ENCODE peak calls at places on chromosomes 3 and 15, in four cellular contexts. N is glomerular endothelial cell, B is HepG2, C is vagina. P is an unnamed sample.

GRCh38 chr15:72382146-72382545 is 6.3 kb upstream of the HEXA start:
- DNase-seq in N (no peak), B (peak), C (no peak), P (peak)

GRCh38 chr15:50702762-50703334 is 16.3 kb upstream of the TRPM7 start:
- DNase-seq in N (no peak), B (no peak), C (no peak), P (no peak)

GRCh38 chr3:98885851-98886250 is 15.6 kb downstream of the DCBLD2 start:
- DNase-seq in N (no peak), B (no peak), C (no peak), P (no peak)

GRCh38 chr3:73490453-73491311 is 134.1 kb downstream of the PDZRN3 start:
- DNase-seq in N (no peak), B (peak), C (peak), P (peak)

GRCh38 chr3:195182470-195182795 is 88.5 kb downstream of the XXYLT1 start:
- DNase-seq in N (no peak), B (no peak), C (no peak), P (no peak)

GRCh38 chr15:100943074-100943473 is 23.9 kb downstream of the LRRK1 start:
- DNase-seq in N (no peak), B (no peak), C (no peak), P (no peak)

GRCh38 chr15:40684381-40684780 is 10.6 kb upstream of the RAD51 start:
- DNase-seq in N (no peak), B (no peak), C (no peak), P (no peak)

GRCh38 chr3:10417849-10418248 is 87.5 kb downstream of the ATP2B2 start:
- DNase-seq in N (no peak), B (peak), C (no peak), P (peak)

GRCh38 chr15:86915811-86916331 is 836.2 kb downstream of the AGBL1 start:
- DNase-seq in N (no peak), B (peak), C (no peak), P (peak)

GRCh38 chr15:45157974-45158373 is 28.2 kb downstream of the DUOX1 start:
- DNase-seq in N (no peak), B (no peak), C (no peak), P (peak)

GRCh38 chr3:362939-363338 is 166.4 kb downstream of the CHL1 start:
- DNase-seq in N (no peak), B (no peak), C (no peak), P (no peak)

GRCh38 chr15:58457466-58457965 is 25.7 kb downstream of the LIPC start:
- DNase-seq in N (no peak), B (no peak), C (no peak), P (no peak)

GRCh38 chr15:83061680-83062079 is 5.4 kb downstream of the BTBD1 start:
- DNase-seq in N (no peak), B (no peak), C (no peak), P (peak)

GRCh38 chr15:40582726-40583246 is 11.3 kb upstream of the KNL1 start:
- DNase-seq in N (no peak), B (peak), C (no peak), P (peak)

GRCh38 chr3:152241142-152242067 is 27.3 kb upstream of the MBNL1 start:
- DNase-seq in N (peak), B (no peak), C (no peak), P (no peak)

GRCh38 chr3:53645754-53646153 is 151.3 kb downstream of the CACNA1D start:
- DNase-seq in N (no peak), B (no peak), C (no peak), P (no peak)

GRCh38 chr15:68713874-68714273 is 106.8 kb downstream of the ANP32A start:
- DNase-seq in N (no peak), B (no peak), C (no peak), P (no peak)

GRCh38 chr3:180466401-180467005 is 135.5 kb upstream of the TTC14 start:
- DNase-seq in N (no peak), B (no peak), C (no peak), P (no peak)

GRCh38 chr3:121718205-121718846 is 31.2 kb downstream of the GOLGB1 start:
- DNase-seq in N (no peak), B (no peak), C (no peak), P (no peak)

GRCh38 chr15:37055481-37055880 is 44.9 kb downstream of the MEIS2 start:
- DNase-seq in N (no peak), B (no peak), C (no peak), P (no peak)

GRCh38 chr3:17994167-17994566 is 251.7 kb upstream of the TBC1D5 start:
- DNase-seq in N (no peak), B (no peak), C (no peak), P (no peak)

GRCh38 chr3:102181202-102181920 is 253.5 kb upstream of the ZPLD1 start:
- DNase-seq in N (no peak), B (no peak), C (no peak), P (peak)

GRCh38 chr15:89072277-89072869 is 15.9 kb upstream of the ABHD2 start:
- DNase-seq in N (no peak), B (no peak), C (no peak), P (no peak)